ENCODE peak calls at places on chromosomes 13 and 19, in eight cellular contexts. One of them, this sample, is unnamed.

GRCh38 chr13:35857769-35858168 is 273.4 kb downstream of the DCLK1 start:
- DNase-seq in esophagus squamous epithelium: no peak
- DNase-seq in CD4-positive, alpha-beta memory T cell: no peak
- DNase-seq in mucosa of descending colon: no peak
- DNase-seq in fibroblast of villous mesenchyme: peak; percentile 57
- DNase-seq in skeletal muscle cell: no peak
- DNase-seq in astrocyte of the cerebellum: no peak
- DNase-seq in tibial nerve: no peak
- DNase-seq in this sample: no peak

GRCh38 chr19:19487077-19488040 is 28.0 kb downstream of the TSSK6 start:
- DNase-seq in tibial nerve: no peak
- DNase-seq in skeletal muscle cell: no peak
- DNase-seq in CD4-positive, alpha-beta memory T cell: no peak
- DNase-seq in astrocyte of the cerebellum: no peak
- DNase-seq in fibroblast of villous mesenchyme: no peak
- DNase-seq in mucosa of descending colon: no peak
- DNase-seq in esophagus squamous epithelium: no peak
- DNase-seq in this sample: no peak

GRCh38 chr19:5547881-5548280 is 19.9 kb downstream of the TINCR start:
- DNase-seq in tibial nerve: no peak
- DNase-seq in CD4-positive, alpha-beta memory T cell: no peak
- DNase-seq in esophagus squamous epithelium: no peak
- DNase-seq in astrocyte of the cerebellum: peak; percentile 19
- DNase-seq in skeletal muscle cell: no peak
- DNase-seq in mucosa of descending colon: peak; percentile 46
- DNase-seq in fibroblast of villous mesenchyme: peak; percentile 62
- DNase-seq in this sample: no peak

GRCh38 chr19:4108767-4109625 is 14.9 kb downstream of the MAP2K2 start:
- DNase-seq in fibroblast of villous mesenchyme: no peak
- DNase-seq in skeletal muscle cell: no peak
- DNase-seq in tibial nerve: no peak
- DNase-seq in esophagus squamous epithelium: no peak
- DNase-seq in CD4-positive, alpha-beta memory T cell: peak; percentile 80
- DNase-seq in mucosa of descending colon: no peak
- DNase-seq in astrocyte of the cerebellum: no peak
- DNase-seq in this sample: peak; percentile 87

GRCh38 chr13:51760592-51760991 is 43.4 kb downstream of the DHRS12 start:
- DNase-seq in mucosa of descending colon: no peak
- DNase-seq in astrocyte of the cerebellum: no peak
- DNase-seq in fibroblast of villous mesenchyme: peak; percentile 53
- DNase-seq in esophagus squamous epithelium: no peak
- DNase-seq in tibial nerve: peak; percentile 29
- DNase-seq in skeletal muscle cell: peak; percentile 72
- DNase-seq in CD4-positive, alpha-beta memory T cell: no peak
- DNase-seq in this sample: no peak

GRCh38 chr13:40874138-40874776 is 84.8 kb downstream of the SLC25A15 start:
- DNase-seq in tibial nerve: no peak
- DNase-seq in skeletal muscle cell: no peak
- DNase-seq in mucosa of descending colon: no peak
- DNase-seq in CD4-positive, alpha-beta memory T cell: peak; percentile 6
- DNase-seq in esophagus squamous epithelium: no peak
- DNase-seq in fibroblast of villous mesenchyme: peak; percentile 8
- DNase-seq in astrocyte of the cerebellum: no peak
- DNase-seq in this sample: no peak

GRCh38 chr13:39767791-39768564 is 112.5 kb downstream of the COG6 start:
- DNase-seq in CD4-positive, alpha-beta memory T cell: no peak
- DNase-seq in fibroblast of villous mesenchyme: peak; percentile 17
- DNase-seq in skeletal muscle cell: no peak
- DNase-seq in tibial nerve: no peak
- DNase-seq in mucosa of descending colon: peak; percentile 41
- DNase-seq in esophagus squamous epithelium: no peak
- DNase-seq in astrocyte of the cerebellum: no peak
- DNase-seq in this sample: no peak

GRCh38 chr13:73429691-73430090 is 370.9 kb downstream of the KLF5 start:
- DNase-seq in mucosa of descending colon: no peak
- DNase-seq in astrocyte of the cerebellum: peak; percentile 34
- DNase-seq in CD4-positive, alpha-beta memory T cell: no peak
- DNase-seq in skeletal muscle cell: no peak
- DNase-seq in fibroblast of villous mesenchyme: peak; percentile 4
- DNase-seq in tibial nerve: no peak
- DNase-seq in esophagus squamous epithelium: no peak
- DNase-seq in this sample: no peak

GRCh38 chr19:12720851-12721655 is 2.7 kb downstream of the TNPO2 start:
- DNase-seq in tibial nerve: no peak
- DNase-seq in fibroblast of villous mesenchyme: peak; percentile 28
- DNase-seq in astrocyte of the cerebellum: no peak
- DNase-seq in CD4-positive, alpha-beta memory T cell: no peak
- DNase-seq in esophagus squamous epithelium: no peak
- DNase-seq in skeletal muscle cell: no peak
- DNase-seq in mucosa of descending colon: peak; percentile 32
- DNase-seq in this sample: no peak

GRCh38 chr19:9165256-9165655 is 13.5 kb upstream of the OR7D2 start:
- DNase-seq in CD4-positive, alpha-beta memory T cell: no peak
- DNase-seq in mucosa of descending colon: no peak
- DNase-seq in fibroblast of villous mesenchyme: peak; percentile 39
- DNase-seq in esophagus squamous epithelium: no peak
- DNase-seq in astrocyte of the cerebellum: no peak
- DNase-seq in tibial nerve: no peak
- DNase-seq in skeletal muscle cell: no peak
- DNase-seq in this sample: no peak

DNA sequence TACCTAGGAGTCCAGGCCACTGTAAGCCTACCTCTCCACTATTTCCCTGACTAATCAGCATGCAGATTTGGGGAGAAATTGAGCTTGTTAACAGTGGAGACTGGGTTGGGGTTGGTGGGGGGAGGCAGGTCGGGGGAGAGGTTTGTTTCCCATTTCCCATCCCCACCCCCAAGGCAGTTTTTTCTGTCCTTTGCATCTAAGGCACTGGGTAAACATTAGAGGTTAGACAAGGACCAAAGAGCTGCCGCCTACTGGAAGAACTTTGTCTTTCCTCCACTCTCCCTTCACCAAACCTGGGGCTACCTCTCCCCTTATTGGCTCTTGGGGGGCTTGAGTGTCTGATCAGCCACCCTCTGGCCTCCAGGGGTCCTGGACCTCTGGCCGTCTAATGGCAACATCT is 953 bp downstream of the KCNN4 start:
- DNase-seq in esophagus squamous epithelium: no peak
- DNase-seq in skeletal muscle cell: no peak
- DNase-seq in CD4-positive, alpha-beta memory T cell: no peak
- DNase-seq in tibial nerve: no peak
- DNase-seq in mucosa of descending colon: peak; percentile 66
- DNase-seq in fibroblast of villous mesenchyme: no peak
- DNase-seq in astrocyte of the cerebellum: no peak
- DNase-seq in this sample: no peak
- H3K4me3 ChIP-seq in esophagus squamous epithelium: no peak overlapping the region
- H3K4me3 ChIP-seq in skeletal muscle cell: no peak overlapping the region
- H3K4me3 ChIP-seq in CD4-positive, alpha-beta memory T cell: peak overlapping the region; percentile 38
- H3K4me3 ChIP-seq in tibial nerve: peak overlapping the region; percentile 29
- H3K4me3 ChIP-seq in mucosa of descending colon: no peak overlapping the region
- H3K4me3 ChIP-seq in fibroblast of villous mesenchyme: no peak overlapping the region
- H3K4me3 ChIP-seq in astrocyte of the cerebellum: no peak overlapping the region
- H3K4me3 ChIP-seq in this sample: peak overlapping the region; percentile 84

GRCh38 chr19:11479090-11479469 is 1.8 kb downstream of the ELAVL3 start:
- DNase-seq in astrocyte of the cerebellum: no peak
- DNase-seq in tibial nerve: no peak
- DNase-seq in CD4-positive, alpha-beta memory T cell: no peak
- DNase-seq in esophagus squamous epithelium: no peak
- DNase-seq in skeletal muscle cell: no peak
- DNase-seq in mucosa of descending colon: no peak
- DNase-seq in fibroblast of villous mesenchyme: no peak
- DNase-seq in this sample: no peak

GRCh38 chr19:11481777-11482383 is 1.0 kb upstream of the ELAVL3 start:
- DNase-seq in tibial nerve: no peak
- DNase-seq in fibroblast of villous mesenchyme: peak; percentile 86
- DNase-seq in mucosa of descending colon: peak; percentile 34
- DNase-seq in esophagus squamous epithelium: no peak
- DNase-seq in astrocyte of the cerebellum: no peak
- DNase-seq in skeletal muscle cell: peak; percentile 66
- DNase-seq in CD4-positive, alpha-beta memory T cell: peak; percentile 61
- DNase-seq in this sample: peak; percentile 55

GRCh38 chr19:11479470-11480080 is 1.3 kb downstream of the ELAVL3 start:
- DNase-seq in skeletal muscle cell: no peak
- DNase-seq in esophagus squamous epithelium: no peak
- DNase-seq in tibial nerve: no peak
- DNase-seq in mucosa of descending colon: peak; percentile 60
- DNase-seq in CD4-positive, alpha-beta memory T cell: peak; percentile 27
- DNase-seq in astrocyte of the cerebellum: no peak
- DNase-seq in fibroblast of villous mesenchyme: peak; percentile 16
- DNase-seq in this sample: no peak

GRCh38 chr19:11480927-11481776 is at the start of gene ELAVL3:
- DNase-seq in skeletal muscle cell: no peak
- DNase-seq in mucosa of descending colon: no peak
- DNase-seq in fibroblast of villous mesenchyme: no peak
- DNase-seq in astrocyte of the cerebellum: no peak
- DNase-seq in tibial nerve: no peak
- DNase-seq in CD4-positive, alpha-beta memory T cell: no peak
- DNase-seq in esophagus squamous epithelium: no peak
- DNase-seq in this sample: no peak

DNA sequence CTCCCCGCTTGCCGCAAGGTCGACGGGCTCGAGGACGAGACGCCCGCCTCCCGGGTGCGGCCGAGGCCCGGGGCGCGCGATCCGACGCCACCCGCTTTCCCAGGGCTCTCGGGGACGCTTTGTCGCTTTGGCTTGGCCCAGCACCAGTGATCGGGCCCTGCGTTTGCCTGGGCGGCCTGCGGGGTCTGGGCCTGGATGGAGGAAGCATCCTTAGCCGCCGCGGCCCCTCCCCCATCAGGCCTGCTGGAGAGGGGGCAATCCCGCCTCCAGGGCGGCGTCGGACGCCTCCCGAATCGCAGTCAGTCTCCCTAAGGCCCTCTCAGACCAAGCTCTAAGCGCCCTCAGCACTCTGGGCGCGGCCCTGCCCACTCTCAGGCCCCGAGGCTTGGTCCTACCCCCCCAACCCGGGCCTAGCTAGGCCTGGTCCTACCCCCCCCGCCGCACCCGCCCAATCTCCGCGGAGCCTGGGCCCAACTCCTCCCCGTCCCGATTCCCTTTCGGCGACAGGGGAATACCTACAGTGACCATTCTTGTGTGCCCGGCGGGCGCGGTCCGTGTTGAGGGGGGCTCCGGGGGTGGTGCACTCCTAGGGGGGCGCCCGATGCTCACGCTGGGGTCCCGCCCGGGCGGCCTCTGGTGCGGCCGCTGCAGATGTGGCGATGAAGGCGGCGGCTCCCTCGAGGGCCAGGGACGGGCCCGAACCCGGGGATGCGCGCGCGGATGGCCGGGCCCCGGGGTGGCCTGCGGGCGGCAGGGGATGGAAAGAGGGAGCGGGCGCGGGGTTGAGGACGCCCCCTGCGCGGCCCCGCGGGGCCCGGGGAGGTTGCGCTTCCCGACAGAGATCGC is 542 bp downstream of the ELAVL3 start:
- DNase-seq in skeletal muscle cell: no peak
- DNase-seq in esophagus squamous epithelium: no peak
- DNase-seq in tibial nerve: no peak
- DNase-seq in mucosa of descending colon: no peak
- DNase-seq in astrocyte of the cerebellum: no peak
- DNase-seq in fibroblast of villous mesenchyme: no peak
- DNase-seq in CD4-positive, alpha-beta memory T cell: no peak
- DNase-seq in this sample: no peak
- H3K4me3 ChIP-seq in skeletal muscle cell: no peak overlapping the region
- H3K4me3 ChIP-seq in esophagus squamous epithelium: no peak overlapping the region
- H3K4me3 ChIP-seq in tibial nerve: no peak overlapping the region
- H3K4me3 ChIP-seq in mucosa of descending colon: no peak overlapping the region
- H3K4me3 ChIP-seq in astrocyte of the cerebellum: no peak overlapping the region
- H3K4me3 ChIP-seq in fibroblast of villous mesenchyme: no peak overlapping the region
- H3K4me3 ChIP-seq in CD4-positive, alpha-beta memory T cell: no peak overlapping the region
- H3K4me3 ChIP-seq in this sample: no peak overlapping the region

DNA sequence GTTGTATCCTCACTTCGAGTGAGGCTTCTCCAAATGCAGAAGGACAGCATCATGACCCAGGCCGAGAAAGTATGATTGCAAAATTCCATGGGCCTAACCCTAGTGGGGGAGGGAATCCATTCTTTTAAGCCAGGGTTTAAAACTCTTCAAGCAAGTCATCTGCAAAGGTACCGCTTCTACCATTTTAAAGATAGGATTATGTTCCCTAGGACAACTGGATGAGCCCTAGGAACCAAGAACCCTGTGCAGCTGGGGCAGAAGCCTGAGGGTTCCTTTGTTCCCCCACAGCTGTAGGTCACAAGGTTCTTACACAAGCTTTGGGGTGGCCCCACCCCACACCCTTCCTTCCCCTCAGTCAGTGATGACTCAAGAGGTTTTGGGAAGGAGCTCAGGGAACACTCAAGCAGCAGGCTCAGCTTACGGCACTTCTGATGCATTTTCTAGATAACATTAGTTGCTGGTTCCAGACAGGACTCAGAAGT is 13.5 kb downstream of the ARL11 start:
- DNase-seq in mucosa of descending colon: peak; percentile 27
- DNase-seq in tibial nerve: peak; percentile 19
- DNase-seq in skeletal muscle cell: peak; percentile 47
- DNase-seq in fibroblast of villous mesenchyme: peak; percentile 96
- DNase-seq in esophagus squamous epithelium: peak; percentile 14
- DNase-seq in CD4-positive, alpha-beta memory T cell: no peak
- DNase-seq in astrocyte of the cerebellum: no peak
- DNase-seq in this sample: no peak
- H3K4me3 ChIP-seq in mucosa of descending colon: no peak overlapping the region
- H3K4me3 ChIP-seq in tibial nerve: no peak overlapping the region
- H3K4me3 ChIP-seq in skeletal muscle cell: no peak overlapping the region
- H3K4me3 ChIP-seq in fibroblast of villous mesenchyme: no peak overlapping the region
- H3K4me3 ChIP-seq in esophagus squamous epithelium: peak overlapping the region; percentile 5
- H3K4me3 ChIP-seq in CD4-positive, alpha-beta memory T cell: no peak overlapping the region
- H3K4me3 ChIP-seq in astrocyte of the cerebellum: no peak overlapping the region
- H3K4me3 ChIP-seq in this sample: no peak overlapping the region

DNA sequence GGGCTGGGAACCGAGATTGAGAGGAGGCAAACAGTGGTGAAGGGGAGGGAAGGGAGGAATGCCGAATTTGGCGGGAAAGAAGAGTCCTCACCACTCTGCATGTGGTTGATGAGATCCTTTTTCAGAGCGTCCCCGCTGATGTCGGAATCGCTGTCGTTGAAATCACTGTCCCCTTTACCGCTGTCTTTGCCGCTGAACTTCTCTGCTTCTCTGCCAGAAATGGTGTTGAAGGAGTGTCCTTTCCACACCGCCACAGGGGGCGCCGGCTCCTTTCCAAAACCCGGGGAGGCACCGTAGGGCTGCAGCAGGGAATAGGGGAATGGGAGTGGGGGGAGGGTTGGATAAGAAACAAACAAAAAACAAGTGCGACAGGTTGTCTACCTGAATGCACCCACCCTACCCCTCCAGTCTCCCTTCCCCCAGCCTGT is 3.1 kb downstream of the PCDH8 start:
- DNase-seq in fibroblast of villous mesenchyme: no peak
- DNase-seq in astrocyte of the cerebellum: no peak
- DNase-seq in mucosa of descending colon: no peak
- DNase-seq in esophagus squamous epithelium: no peak
- DNase-seq in CD4-positive, alpha-beta memory T cell: no peak
- DNase-seq in skeletal muscle cell: no peak
- DNase-seq in tibial nerve: no peak
- DNase-seq in this sample: no peak
- H3K4me3 ChIP-seq in fibroblast of villous mesenchyme: no peak overlapping the region
- H3K4me3 ChIP-seq in astrocyte of the cerebellum: no peak overlapping the region
- H3K4me3 ChIP-seq in mucosa of descending colon: no peak overlapping the region
- H3K4me3 ChIP-seq in esophagus squamous epithelium: no peak overlapping the region
- H3K4me3 ChIP-seq in CD4-positive, alpha-beta memory T cell: no peak overlapping the region
- H3K4me3 ChIP-seq in skeletal muscle cell: no peak overlapping the region
- H3K4me3 ChIP-seq in tibial nerve: peak overlapping the region; percentile 19
- H3K4me3 ChIP-seq in this sample: no peak overlapping the region

DNA sequence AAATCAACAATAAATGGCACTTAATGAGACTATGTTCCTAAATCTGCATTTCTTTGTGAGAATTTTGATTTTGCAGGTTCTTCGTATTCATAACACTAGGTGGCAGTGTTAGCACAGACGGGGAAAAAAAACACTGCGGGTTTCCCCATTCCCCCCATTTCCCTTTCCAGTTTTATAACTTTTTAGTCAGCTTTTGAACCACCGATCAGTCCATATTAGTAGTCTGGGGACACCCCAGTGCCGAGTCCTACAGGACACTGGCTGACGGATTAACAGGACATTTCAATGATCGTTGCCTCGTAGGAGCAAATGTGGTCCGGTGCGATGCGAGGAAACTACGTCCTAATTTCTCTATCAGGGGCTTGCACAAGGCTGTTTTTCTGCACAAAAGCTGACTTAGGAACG is 234.3 kb downstream of the LMO7 start:
- DNase-seq in esophagus squamous epithelium: no peak
- DNase-seq in mucosa of descending colon: no peak
- DNase-seq in tibial nerve: no peak
- DNase-seq in fibroblast of villous mesenchyme: peak; percentile 38
- DNase-seq in CD4-positive, alpha-beta memory T cell: no peak
- DNase-seq in skeletal muscle cell: no peak
- DNase-seq in astrocyte of the cerebellum: no peak
- DNase-seq in this sample: no peak
- H3K4me3 ChIP-seq in esophagus squamous epithelium: peak overlapping the region; percentile 23
- H3K4me3 ChIP-seq in mucosa of descending colon: no peak overlapping the region
- H3K4me3 ChIP-seq in tibial nerve: peak overlapping the region; percentile 31
- H3K4me3 ChIP-seq in fibroblast of villous mesenchyme: peak overlapping the region; percentile 59
- H3K4me3 ChIP-seq in CD4-positive, alpha-beta memory T cell: peak overlapping the region; percentile 26
- H3K4me3 ChIP-seq in skeletal muscle cell: peak overlapping the region; percentile 43
- H3K4me3 ChIP-seq in astrocyte of the cerebellum: no peak overlapping the region
- H3K4me3 ChIP-seq in this sample: no peak overlapping the region